ENCODE peak calls at places on chromosome 4, in four cellular contexts. Y is HepG2, N is HCT116, R is body of pancreas. E is an unnamed sample.

GRCh38 chr4:24137963-24138601 is 248.2 kb upstream of the PPARGC1A start:
- ATAC-seq in Y (peak; percentile 90), N (no peak), R (no peak), E (no peak)

GRCh38 chr4:69786547-69786946 is 26.1 kb upstream of the SULT1B1 start:
- ATAC-seq in Y (no peak), N (no peak), R (no peak), E (no peak)

GRCh38 chr4:152651473-152652060 is 28.2 kb downstream of the TMEM154 start:
- ATAC-seq in Y (no peak), N (no peak), R (no peak), E (no peak)

GRCh38 chr4:68951078-68951805 is at the start of gene UGT2A3:
- ATAC-seq in Y (peak; percentile 91), N (no peak), R (peak; percentile 99), E (no peak)

GRCh38 chr4:56858302-56858644 is 36.8 kb upstream of the SPINK2 start:
- ATAC-seq in Y (no peak), N (no peak), R (no peak), E (no peak)

GRCh38 chr4:100087743-100088142 is 102.5 kb downstream of the DDIT4L start:
- ATAC-seq in Y (no peak), N (no peak), R (peak; percentile 24), E (peak; percentile 66)

GRCh38 chr4:5734841-5735240 is 23.8 kb downstream of the EVC start:
- ATAC-seq in Y (no peak), N (no peak), R (no peak), E (peak; percentile 50)

GRCh38 chr4:2071252-2071911 is 12.3 kb downstream of the NAT8L start:
- ATAC-seq in Y (peak; percentile 57), N (peak; percentile 63), R (peak; percentile 36), E (no peak)

GRCh38 chr4:4860381-4860802 is 927 bp downstream of the MSX1 start:
- ATAC-seq in Y (peak; percentile 43), N (peak; percentile 23), R (no peak), E (no peak)

GRCh38 chr4:108173599-108174057 is 4.9 kb upstream of the LEF1 start:
- ATAC-seq in Y (no peak), N (no peak), R (no peak), E (no peak)

GRCh38 chr4:108172231-108172779 is 3.6 kb upstream of the LEF1 start:
- ATAC-seq in Y (no peak), N (no peak), R (peak; percentile 15), E (peak; percentile 23)

GRCh38 chr4:108170729-108171540 is 2.2 kb upstream of the LEF1 start:
- ATAC-seq in Y (no peak), N (no peak), R (no peak), E (no peak)

GRCh38 chr4:108171541-108172230 is 3.0 kb upstream of the LEF1 start:
- ATAC-seq in Y (no peak), N (no peak), R (no peak), E (no peak)

GRCh38 chr4:108172780-108173598 is 4.3 kb upstream of the LEF1 start:
- ATAC-seq in Y (no peak), N (no peak), R (peak; percentile 74), E (peak; percentile 46)
- TF ChIP-seq POLR2A in Y (no peak), N (no peak), R (no peak), E (no peak)

DNA sequence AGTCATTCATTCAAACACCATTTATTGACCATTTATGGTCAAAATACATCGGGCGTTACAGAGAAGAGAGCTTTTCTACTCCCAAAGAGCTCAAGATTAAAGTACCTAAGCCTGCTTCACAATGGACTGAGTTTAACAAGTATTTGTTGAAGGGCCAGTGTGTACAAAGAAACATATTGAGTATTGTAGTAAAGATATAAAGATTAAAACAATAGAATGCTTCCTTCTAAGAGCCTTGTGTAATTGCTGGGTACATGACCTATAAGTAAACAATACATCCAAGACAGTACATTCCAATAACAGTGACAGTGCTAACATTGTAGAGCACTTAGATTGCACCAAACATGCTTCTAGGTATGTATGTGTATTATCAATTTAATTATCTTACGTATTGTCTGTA is 695.5 kb downstream of the PCDH7 start:
- ATAC-seq in Y (no peak), N (no peak), R (no peak), E (no peak)
- TF ChIP-seq POLR2A in Y (no peak), N (no peak), R (no peak), E (no peak)

GRCh38 chr4:7978489-7978888 is 38.8 kb upstream of the AFAP1 start:
- ATAC-seq in Y (no peak), N (peak; percentile 88), R (peak; percentile 40), E (no peak)
- TF ChIP-seq POLR2A in Y (no peak), N (no peak), R (no peak), E (no peak)

DNA sequence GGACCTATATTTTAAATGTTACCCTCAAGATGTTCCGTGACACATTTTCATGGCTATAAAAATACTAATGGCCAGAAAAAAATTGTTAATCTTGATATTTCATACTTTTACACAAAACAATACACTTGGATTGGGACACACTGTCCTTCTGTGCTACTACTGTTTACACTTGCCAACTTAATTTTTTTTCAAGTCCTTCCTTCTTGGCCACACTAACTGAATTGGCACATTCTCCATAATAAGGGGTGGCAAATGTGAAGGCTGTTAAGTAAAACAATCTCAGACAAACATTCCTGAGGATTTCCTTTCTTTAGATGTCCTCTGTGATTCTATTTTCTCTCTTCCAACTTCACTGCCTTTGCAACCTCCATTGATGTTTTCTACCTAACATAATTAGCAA is 225.8 kb downstream of the IQCM start:
- ATAC-seq in Y (no peak), N (no peak), R (no peak), E (no peak)
- TF ChIP-seq POLR2A in Y (no peak), N (no peak), R (no peak), E (no peak)

GRCh38 chr4:517061-517805 is 18.2 kb downstream of the PIGG start:
- ATAC-seq in Y (no peak), N (no peak), R (no peak), E (no peak)
- TF ChIP-seq POLR2A in Y (no peak), N (no peak), R (no peak), E (no peak)

GRCh38 chr4:42654606-42655005 is 2.3 kb downstream of the ATP8A1 start:
- ATAC-seq in Y (no peak), N (no peak), R (no peak), E (no peak)

GRCh38 chr4:42655248-42655647 is 1.7 kb downstream of the ATP8A1 start:
- ATAC-seq in Y (no peak), N (no peak), R (no peak), E (no peak)

GRCh38 chr4:42655921-42656735 is 777 bp downstream of the ATP8A1 start:
- ATAC-seq in Y (peak; percentile 59), N (no peak), R (peak; percentile 13), E (peak; percentile 9)

GRCh38 chr4:42656736-42656985 is 244 bp downstream of the ATP8A1 start:
- ATAC-seq in Y (no peak), N (no peak), R (no peak), E (no peak)

DNA sequence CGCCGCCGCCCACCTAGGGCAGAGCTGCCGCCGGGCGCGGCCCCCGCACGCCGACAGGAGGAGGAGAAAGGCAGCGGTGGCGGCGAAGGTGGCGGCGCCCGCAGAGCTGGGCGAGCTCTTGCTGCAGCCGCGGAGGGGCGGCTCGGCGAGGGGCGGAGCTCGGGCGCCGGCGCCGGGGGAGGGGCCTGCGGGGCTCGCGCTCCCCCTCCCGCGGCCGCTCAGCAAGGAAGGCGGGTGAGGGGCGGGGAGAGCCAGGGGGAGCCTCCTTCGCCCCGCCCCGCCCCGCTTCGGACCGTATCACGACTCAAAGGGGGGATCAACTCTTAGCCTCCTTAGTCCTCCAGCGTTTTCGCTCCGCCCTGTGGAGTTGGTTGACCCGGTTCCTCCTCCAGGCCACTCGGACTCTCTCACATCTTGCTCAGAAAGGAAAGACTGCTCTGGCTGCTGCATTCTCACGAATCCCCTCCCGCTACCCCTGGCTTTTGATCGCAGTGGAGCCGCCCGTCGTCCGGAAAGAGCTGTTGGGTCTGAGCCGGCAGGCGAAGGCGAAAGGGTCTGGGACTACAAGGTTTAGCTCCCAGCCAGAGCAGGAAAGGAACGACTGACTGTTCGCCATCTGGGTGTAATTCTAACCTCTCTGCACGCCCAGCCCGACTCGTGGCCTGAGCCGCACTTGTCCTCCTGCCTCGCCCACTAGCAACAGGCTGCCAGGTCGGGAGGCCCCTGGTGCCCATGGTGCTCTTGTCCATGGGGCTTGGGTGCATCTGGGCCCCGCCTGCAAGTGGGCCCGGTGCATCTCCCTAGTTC is at the start of gene ATP8A1:
- ATAC-seq in Y (peak; percentile 89), N (peak; percentile 93), R (peak; percentile 92), E (peak; percentile 95)
- TF ChIP-seq POLR2A in Y (peak; percentile 92), N (peak; percentile 64), R (peak; percentile 89), E (peak; percentile 15)

GRCh38 chr4:154566639-154567204 is 3.9 kb downstream of the FGB start:
- ATAC-seq in Y (no peak), N (no peak), R (no peak), E (no peak)
- TF ChIP-seq POLR2A in Y (no peak), N (no peak), R (no peak), E (no peak)